ENCODE peak calls at places on chromosomes 3 and 15, in four cellular contexts. D, I, R and Z are unnamed samples.

GRCh38 chr3:63582943-63583500 is 69.5 kb upstream of the SNTN start:
- DNase-seq in I (no peak), R (no peak), D (no peak), Z (no peak)

GRCh38 chr3:127849368-127849767 is 27.1 kb upstream of the MGLL start:
- DNase-seq in R (no peak), D (no peak), I (no peak), Z (no peak)

GRCh38 chr3:109685084-109686079 is 348.0 kb upstream of the DPPA4 start:
- DNase-seq in D (peak; percentile 65), I (peak; percentile 97), R (peak; percentile 100), Z (peak; percentile 97)

GRCh38 chr15:68552344-68552743 is 26.4 kb upstream of the CORO2B start:
- DNase-seq in R (no peak), I (no peak), D (no peak), Z (no peak)

GRCh38 chr3:46537316-46537715 is 28.8 kb downstream of the LRRC2 start:
- DNase-seq in R (peak; percentile 43), I (no peak), D (no peak), Z (no peak)

GRCh38 chr15:64249842-64250575 is 87.2 kb upstream of the PPIB start:
- DNase-seq in R (peak; percentile 39), I (no peak), D (no peak), Z (peak; percentile 20)

GRCh38 chr15:92196342-92196741 is 197.3 kb upstream of the ST8SIA2 start:
- DNase-seq in I (no peak), D (no peak), R (no peak), Z (no peak)

GRCh38 chr15:96367436-96368200 is 37.1 kb downstream of the NR2F2 start:
- DNase-seq in I (no peak), R (no peak), D (no peak), Z (no peak)

GRCh38 chr3:55661141-55661540 is 174.0 kb upstream of the WNT5A start:
- DNase-seq in D (no peak), I (no peak), R (peak; percentile 8), Z (no peak)

GRCh38 chr3:9715764-9716437 is 12.3 kb downstream of the CPNE9 start:
- DNase-seq in D (peak; percentile 79), R (peak; percentile 87), I (peak; percentile 91), Z (peak; percentile 65)

GRCh38 chr3:36381311-36381956 is 1.1 kb downstream of the STAC start:
- DNase-seq in I (no peak), R (peak; percentile 26), D (no peak), Z (no peak)
- H3K4me3 ChIP-seq in I (no peak overlapping the region), R (peak overlapping the region; percentile 69), D (peak overlapping the region; percentile 51), Z (peak overlapping the region; percentile 60)

GRCh38 chr3:165874663-165875489 is 37.7 kb upstream of the BCHE start:
- DNase-seq in I (no peak), D (peak; percentile 46), R (no peak), Z (no peak)
- TF ChIP-seq CTCF in I (no peak), D (no peak), R (no peak), Z (no peak)

DNA sequence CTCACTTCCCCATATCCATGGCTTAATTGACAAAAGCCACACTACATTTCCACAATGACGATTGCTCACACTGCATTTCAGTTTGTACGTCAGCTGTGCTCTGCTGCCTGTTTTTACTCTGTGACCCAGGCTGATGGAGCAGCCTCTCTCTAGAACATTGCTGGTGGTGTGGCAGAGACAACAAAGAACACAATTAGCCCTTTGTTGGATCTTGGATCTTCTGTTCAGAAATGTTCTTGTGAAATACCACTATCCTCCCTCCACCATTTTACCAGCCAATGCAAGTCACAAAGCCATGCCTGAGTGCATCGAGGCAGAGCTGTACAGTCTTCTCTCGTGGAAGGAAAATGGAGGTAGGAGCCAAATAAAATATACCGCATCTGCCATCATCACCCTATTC is 56.9 kb upstream of the TBC1D5 start:
- DNase-seq in D (no peak), R (no peak), I (no peak), Z (no peak)
- H3K4me3 ChIP-seq in D (no peak overlapping the region), R (no peak overlapping the region), I (no peak overlapping the region), Z (no peak overlapping the region)

DNA sequence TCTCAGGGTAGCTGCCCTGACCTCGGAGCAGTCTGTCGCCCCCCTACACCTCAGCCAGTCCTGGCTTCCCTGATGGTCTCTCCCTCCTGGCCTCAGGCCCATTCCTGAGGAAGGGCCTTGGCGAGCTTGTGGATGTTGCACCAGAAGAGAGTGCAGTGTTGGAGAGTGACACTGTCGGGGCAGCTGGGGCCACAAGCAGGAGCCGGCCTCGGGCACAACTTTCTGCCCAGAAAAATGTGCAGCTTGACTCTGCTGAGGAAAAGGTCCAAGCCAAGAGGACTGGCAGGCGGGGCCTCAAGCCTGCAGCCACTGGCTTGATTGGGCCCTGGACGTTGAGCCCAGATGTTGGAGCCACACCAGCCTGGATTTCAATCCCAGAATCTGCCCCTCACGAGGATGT is 12.8 kb downstream of the HEMK1 start:
- DNase-seq in I (no peak), R (no peak), D (no peak), Z (no peak)
- TF ChIP-seq CTCF in I (no peak), R (no peak), D (no peak), Z (no peak)

GRCh38 chr15:33313491-33313890 is 2.7 kb downstream of the RYR3 start:
- DNase-seq in D (no peak), R (no peak), I (no peak), Z (no peak)

GRCh38 chr15:33311312-33311971 is 675 bp downstream of the RYR3 start:
- DNase-seq in I (no peak), D (no peak), R (no peak), Z (no peak)

GRCh38 chr15:33310481-33311311 is at the start of gene RYR3:
- DNase-seq in I (no peak), R (peak; percentile 60), D (no peak), Z (no peak)

GRCh38 chr15:33314115-33314514 is 3.3 kb downstream of the RYR3 start:
- DNase-seq in I (no peak), D (no peak), R (no peak), Z (no peak)

GRCh38 chr15:33309602-33310276 is 1.0 kb upstream of the RYR3 start:
- DNase-seq in R (no peak), D (no peak), I (peak; percentile 31), Z (no peak)
- H3K4me3 ChIP-seq in R (no peak overlapping the region), D (no peak overlapping the region), I (no peak overlapping the region), Z (no peak overlapping the region)

DNA sequence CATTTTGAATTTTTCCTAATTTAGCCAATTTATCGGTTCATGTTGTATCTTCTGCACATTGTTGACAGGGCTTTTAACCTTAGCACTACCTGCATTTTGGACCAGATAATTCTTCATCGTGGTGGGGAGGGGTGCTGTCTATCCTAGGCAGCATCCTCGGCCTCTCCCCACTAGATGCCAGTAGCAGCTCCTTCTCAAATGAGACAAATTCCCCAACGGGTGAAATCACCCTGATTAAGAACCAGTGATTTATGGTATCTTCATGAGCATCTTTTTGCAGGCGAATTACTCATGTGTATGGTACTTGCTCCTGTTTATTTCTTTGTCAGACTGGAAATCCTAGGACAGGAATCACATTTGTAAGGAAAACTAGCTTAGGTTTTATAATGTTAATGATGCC is 68.0 kb downstream of the C3orf70 start:
- DNase-seq in D (no peak), R (peak; percentile 80), I (no peak), Z (peak; percentile 11)
- TF ChIP-seq CTCF in D (no peak), R (no peak), I (no peak), Z (peak; percentile 31)